ENCODE peak calls at places on chromosomes 11 and 22, in six cellular contexts. H, L, F, W, P and R are unnamed samples.

GRCh38 chr11:84829162-84829561 is 798.0 kb downstream of the DLG2 start:
- DNase-seq in H (no peak), L (no peak), F (no peak), W (no peak), P (no peak), R (no peak)

GRCh38 chr11:82719316-82719715 is 14.3 kb downstream of the FAM181B start:
- DNase-seq in H (no peak), L (no peak), F (no peak), W (no peak), P (no peak), R (no peak)

GRCh38 chr11:70068950-70069349 is 9.2 kb upstream of the ANO1 start:
- DNase-seq in H (peak), L (no peak), F (no peak), W (no peak), P (no peak), R (no peak)

GRCh38 chr11:119545978-119546915 is 123.3 kb upstream of the THY1 start:
- DNase-seq in H (peak), L (no peak), F (no peak), W (no peak), P (no peak), R (no peak)

GRCh38 chr11:27700351-27701261 is at the start of gene BDNF:
- DNase-seq in H (peak), L (no peak), F (peak), W (no peak), P (no peak), R (no peak)

GRCh38 chr11:112352907-112353306 is 92.2 kb upstream of the PLET1 start:
- DNase-seq in H (no peak), L (no peak), F (no peak), W (no peak), P (no peak), R (no peak)

GRCh38 chr22:21443735-21444421 is 23.3 kb upstream of the TMEM191C start:
- DNase-seq in H (peak), L (no peak), F (no peak), W (peak), P (no peak), R (no peak)

GRCh38 chr11:3161309-3161708 is 3.8 kb downstream of the OSBPL5 start:
- DNase-seq in H (no peak), L (no peak), F (no peak), W (peak), P (no peak), R (no peak)

GRCh38 chr11:44957051-44957515 is 6.4 kb upstream of the TP53I11 start:
- DNase-seq in H (no peak), L (no peak), F (peak), W (no peak), P (no peak), R (no peak)

GRCh38 chr11:57515332-57516060 is at the start of gene SLC43A1:
- DNase-seq in H (no peak), L (peak), F (peak), W (peak), P (no peak), R (no peak)

GRCh38 chr11:15665368-15665871 is 550.7 kb downstream of the INSC start:
- DNase-seq in H (no peak), L (no peak), F (no peak), W (no peak), P (no peak), R (no peak)

GRCh38 chr11:75867778-75868374 is 52.9 kb downstream of the UVRAG start:
- DNase-seq in H (no peak), L (peak), F (peak), W (no peak), P (peak), R (peak)

GRCh38 chr11:88297320-88298263 is 39.9 kb downstream of the CTSC start:
- DNase-seq in H (no peak), L (no peak), F (peak), W (no peak), P (no peak), R (no peak)

GRCh38 chr11:9176550-9176949 is 85.2 kb upstream of the SCUBE2 start:
- DNase-seq in H (no peak), L (no peak), F (no peak), W (no peak), P (no peak), R (no peak)

GRCh38 chr11:16125796-16126195 is 230.6 kb downstream of the SOX6 start:
- DNase-seq in H (no peak), L (no peak), F (no peak), W (no peak), P (no peak), R (no peak)

GRCh38 chr22:23383491-23384450 is 196.3 kb downstream of the IGLL1 start:
- DNase-seq in H (peak), L (no peak), F (peak), W (no peak), P (no peak), R (peak)

GRCh38 chr11:46380340-46381045 is 976 bp upstream of the MDK start:
- DNase-seq in H (peak), L (peak), F (peak), W (peak), P (peak), R (no peak)

GRCh38 chr11:34411786-34412185 is 26.9 kb upstream of the CAT start:
- DNase-seq in H (no peak), L (no peak), F (no peak), W (no peak), P (no peak), R (no peak)

GRCh38 chr11:76824083-76824939 is 36.4 kb upstream of the ACER3 start:
- DNase-seq in H (peak), L (no peak), F (no peak), W (no peak), P (no peak), R (no peak)

GRCh38 chr11:103358251-103358650 is 249.0 kb downstream of the DYNC2H1 start:
- DNase-seq in H (no peak), L (no peak), F (no peak), W (no peak), P (no peak), R (no peak)

GRCh38 chr11:8838248-8838647 is 72.7 kb upstream of the AKIP1 start:
- DNase-seq in H (no peak), L (no peak), F (no peak), W (no peak), P (no peak), R (peak)